ENCODE peak calls at places on chromosomes 2 and 18, in four cellular contexts. O, N, L and S are unnamed samples.

GRCh38 chr2:55420244-55420713 is 623 bp upstream of the CCDC88A start:
- DNase-seq in O (no peak), L (no peak), N (no peak), S (no peak)

GRCh38 chr2:43559391-43560230 is 36.2 kb downstream of the THADA start:
- DNase-seq in O (no peak), L (no peak), N (no peak), S (peak)

GRCh38 chr18:51614967-51615571 is 417.6 kb upstream of the MEX3C start:
- DNase-seq in O (peak), L (peak), N (no peak), S (no peak)

GRCh38 chr2:236823230-236823629 is 253.6 kb downstream of the ACKR3 start:
- DNase-seq in O (no peak), L (no peak), N (no peak), S (no peak)

GRCh38 chr2:15042824-15043223 is 410.3 kb downstream of the LRATD1 start:
- DNase-seq in L (peak), O (no peak), N (no peak), S (no peak)

GRCh38 chr2:29463181-29463900 is 348.1 kb downstream of the CLIP4 start:
- DNase-seq in O (no peak), L (peak), N (no peak), S (no peak)

GRCh38 chr2:8584174-8585066 is 97.4 kb upstream of the ID2 start:
- DNase-seq in L (no peak), O (peak), N (no peak), S (no peak)

GRCh38 chr2:157015015-157015575 is 242.4 kb upstream of the GALNT5 start:
- DNase-seq in L (no peak), N (no peak), O (no peak), S (no peak)

GRCh38 chr18:53018791-53019190 is 678.8 kb downstream of the DCC start:
- DNase-seq in N (no peak), L (no peak), O (no peak), S (no peak)

GRCh38 chr2:32940598-32940997 is 6.2 kb upstream of the LTBP1 start:
- DNase-seq in N (no peak), L (no peak), O (no peak), S (no peak)

GRCh38 chr2:127034056-127034455 is 72.9 kb downstream of the BIN1 start:
- DNase-seq in O (no peak), N (no peak), L (no peak), S (no peak)

GRCh38 chr2:178279142-178279541 is 84.8 kb downstream of the OSBPL6 start:
- DNase-seq in L (peak), O (no peak), N (no peak), S (no peak)

GRCh38 chr2:26064846-26065245 is 31.0 kb downstream of the RAB10 start:
- DNase-seq in O (no peak), N (no peak), L (no peak), S (no peak)